ENCODE peak calls at places on chromosomes 11 and 22, in nine cellular contexts. R, V, I, P, K, C, B, N and H are unnamed samples.
A peak's percentile ranks its signal among the peaks of the same experiment; 100 is the strongest.

GRCh38 chr22:21569459-21570161 is 2.1 kb downstream of the UBE2L3 start:
- DNase-seq in R (no peak), C (no peak), B (no peak), K (no peak), V (no peak), I (no peak), P (no peak), N (peak; percentile 54), H (no peak)

GRCh38 chr11:80993561-80993960 is 1552.7 kb upstream of the TENM4 start:
- DNase-seq in V (no peak), I (peak; percentile 7), C (no peak), B (peak; percentile 14), R (peak; percentile 31), N (no peak), K (no peak), P (no peak), H (no peak)

GRCh38 chr11:133950874-133951483 is 5.8 kb downstream of the IGSF9B start:
- DNase-seq in N (no peak), I (no peak), C (peak; percentile 70), V (no peak), K (no peak), R (no peak), B (no peak), P (no peak), H (no peak)

GRCh38 chr11:118488480-118489109 is 38.7 kb upstream of the TTC36 start:
- DNase-seq in N (peak; percentile 44), V (peak; percentile 82), K (peak; percentile 78), I (peak; percentile 89), P (peak; percentile 83), C (peak; percentile 27), R (peak; percentile 86), B (peak; percentile 87), H (peak; percentile 73)

GRCh38 chr11:110198031-110198729 is 98.2 kb downstream of the RDX start:
- DNase-seq in P (peak; percentile 63), I (peak; percentile 18), N (no peak), V (peak; percentile 85), K (no peak), B (no peak), R (peak; percentile 73), C (no peak), H (no peak)

GRCh38 chr11:114569781-114570180 is 10.1 kb upstream of the NXPE1 start:
- DNase-seq in K (no peak), V (no peak), B (no peak), I (no peak), N (no peak), P (no peak), R (no peak), C (no peak), H (no peak)

GRCh38 chr11:295351-296205 is 3.7 kb downstream of the IFITM5 start:
- DNase-seq in P (no peak), B (no peak), K (no peak), C (peak; percentile 12), N (no peak), R (no peak), V (no peak), I (no peak), H (no peak)

GRCh38 chr11:126585388-126586302 is 230.2 kb downstream of the ST3GAL4 start:
- DNase-seq in I (peak; percentile 96), R (peak; percentile 97), V (peak; percentile 97), C (peak; percentile 52), N (no peak), K (no peak), P (peak; percentile 96), B (peak; percentile 94), H (peak; percentile 95)

GRCh38 chr11:76288166-76288978 is 82.1 kb upstream of the WNT11 start:
- DNase-seq in V (no peak), C (no peak), R (no peak), N (no peak), K (no peak), P (no peak), I (no peak), B (no peak), H (no peak)

GRCh38 chr22:48707749-48708557 is 1119.7 kb downstream of the BRD1 start:
- DNase-seq in R (no peak), I (no peak), N (no peak), V (no peak), K (no peak), C (peak; percentile 7), P (no peak), B (no peak), H (no peak)

GRCh38 chr22:20186183-20186870 is 35.5 kb upstream of the CCDC188 start:
- DNase-seq in K (no peak), R (peak; percentile 2), V (no peak), I (no peak), C (no peak), N (no peak), B (no peak), P (no peak), H (no peak)

GRCh38 chr11:65102142-65103095 is 6.4 kb downstream of the VPS51 start:
- DNase-seq in B (peak; percentile 41), C (no peak), I (peak; percentile 39), N (no peak), K (no peak), V (no peak), P (peak; percentile 52), R (peak; percentile 20), H (no peak)

GRCh38 chr11:83285771-83286528 is at the start of gene CCDC90B:
- DNase-seq in C (peak; percentile 94), I (peak; percentile 99), K (peak; percentile 82), P (peak; percentile 98), V (peak; percentile 98), R (peak; percentile 98), N (peak; percentile 93), B (peak; percentile 99), H (peak; percentile 96)
- TF ChIP-seq CTCF in C (no peak), I (peak; percentile 23), K (peak; percentile 57), P (peak; percentile 54), V (peak; percentile 14), R (no peak), N (no peak), B (no peak), H (no peak)

GRCh38 chr11:72730243-72730642 is 22.0 kb downstream of the ARAP1 start:
- DNase-seq in K (no peak), V (no peak), I (no peak), C (no peak), R (no peak), P (no peak), B (no peak), N (no peak), H (no peak)
- TF ChIP-seq CTCF in K (no peak), V (no peak), I (no peak), C (no peak), R (no peak), P (no peak), B (no peak), N (no peak), H (no peak)

GRCh38 chr11:17036666-17037658 is 22.7 kb upstream of the PLEKHA7 start:
- DNase-seq in B (no peak), N (no peak), I (no peak), C (no peak), K (no peak), P (no peak), R (no peak), V (peak; percentile 5), H (no peak)
- TF ChIP-seq CTCF in B (no peak), N (no peak), I (peak; percentile 8), C (no peak), K (no peak), P (no peak), R (no peak), V (peak; percentile 12), H (no peak)

GRCh38 chr11:34308821-34309585 is 48.8 kb downstream of the ABTB2 start:
- DNase-seq in V (peak; percentile 48), C (no peak), N (peak; percentile 88), K (no peak), I (peak; percentile 70), B (peak; percentile 88), P (no peak), R (peak; percentile 49), H (no peak)
- TF ChIP-seq CTCF in V (no peak), C (no peak), N (no peak), K (no peak), I (no peak), B (peak; percentile 15), P (no peak), R (no peak), H (no peak)